ENCODE peak calls at places on chromosome 15, in five cellular contexts. Z, D, B, E and N are unnamed samples.

GRCh38 chr15:80926126-80926525 is 63.5 kb downstream of the MESD start:
- DNase-seq in B (no peak), Z (no peak), D (no peak), E (no peak), N (no peak)

GRCh38 chr15:100705065-100705464 is 102.7 kb downstream of the ASB7 start:
- DNase-seq in D (no peak), Z (no peak), B (no peak), E (no peak), N (no peak)

GRCh38 chr15:85837011-85837433 is 42.3 kb upstream of the KLHL25 start:
- DNase-seq in B (no peak), Z (peak; percentile 96), D (peak; percentile 59), E (no peak), N (no peak)

GRCh38 chr15:38076806-38077205 is 142.4 kb downstream of the TMCO5A start:
- DNase-seq in B (no peak), E (peak; percentile 37), D (peak; percentile 36), Z (no peak), N (peak; percentile 21)

GRCh38 chr15:25242166-25242879 is 196.5 kb downstream of the UBE3A start:
- DNase-seq in D (peak; percentile 29), Z (no peak), E (no peak), B (no peak), N (no peak)

GRCh38 chr15:34582461-34583357 is 742 bp downstream of the GOLGA8B start:
- DNase-seq in D (peak; percentile 60), B (peak; percentile 50), Z (peak; percentile 42), E (peak; percentile 28), N (peak; percentile 53)

GRCh38 chr15:65254237-65254820 is 32.4 kb downstream of the PARP16 start:
- DNase-seq in Z (no peak), B (no peak), E (peak; percentile 55), D (no peak), N (no peak)

GRCh38 chr15:100901702-100902435 is 17.3 kb upstream of the LRRK1 start:
- DNase-seq in D (no peak), E (no peak), Z (peak; percentile 5), B (no peak), N (peak; percentile 40)

GRCh38 chr15:90209591-90209990 is 8.5 kb downstream of the SEMA4B start:
- DNase-seq in B (peak; percentile 24), D (peak; percentile 30), Z (no peak), E (no peak), N (no peak)

GRCh38 chr15:74200394-74200793 is 2.2 kb downstream of the STRA6 start:
- DNase-seq in Z (peak; percentile 33), D (no peak), B (no peak), E (no peak), N (no peak)

GRCh38 chr15:26712350-26712749 is 60.5 kb downstream of the GABRB3 start:
- DNase-seq in E (no peak), Z (no peak), B (no peak), D (no peak), N (peak; percentile 69)

GRCh38 chr15:35630985-35631384 is 85.0 kb upstream of the DPH6 start:
- DNase-seq in Z (no peak), B (no peak), E (no peak), D (no peak), N (no peak)

GRCh38 chr15:27851811-27852210 is 247.3 kb downstream of the OCA2 start:
- DNase-seq in B (no peak), Z (no peak), E (no peak), D (no peak), N (no peak)

GRCh38 chr15:22933641-22934061 is 46.5 kb downstream of the CYFIP1 start:
- DNase-seq in B (no peak), Z (no peak), D (no peak), E (no peak), N (no peak)

GRCh38 chr15:69298697-69299441 is at the start of gene PAQR5:
- DNase-seq in E (no peak), D (peak; percentile 70), B (peak; percentile 6), Z (peak; percentile 62), N (peak; percentile 83)

GRCh38 chr15:53851110-53851833 is 91.8 kb upstream of the WDR72 start:
- DNase-seq in D (no peak), B (no peak), Z (no peak), E (no peak), N (no peak)

GRCh38 chr15:98771444-98772059 is 123.2 kb downstream of the IGF1R start:
- DNase-seq in Z (peak; percentile 77), B (no peak), E (no peak), D (no peak), N (no peak)

GRCh38 chr15:65529754-65530317 is 427 bp upstream of the HACD3 start:
- DNase-seq in B (no peak), D (no peak), E (no peak), Z (no peak), N (no peak)

GRCh38 chr15:73996939-73997338 is 2.4 kb downstream of the PML start:
- DNase-seq in E (no peak), B (no peak), Z (peak; percentile 83), D (no peak), N (no peak)

GRCh38 chr15:25863067-25863967 is at the start of gene ATP10A:
- DNase-seq in Z (no peak), E (peak; percentile 44), B (peak; percentile 56), D (peak; percentile 54), N (peak; percentile 67)

GRCh38 chr15:90743407-90743806 is 26.3 kb downstream of the BLM start:
- DNase-seq in Z (no peak), B (no peak), E (no peak), D (no peak), N (no peak)